ENCODE peak calls at places on chromosome 21, in six cellular contexts. X is IMR-90, K is K562, L is HepG2, H is H1, R is GM12878. U is an unnamed sample.

GRCh38 chr21:35737899-35738341 is 322.4 kb downstream of the SETD4 start:
- DNase-seq in H (no peak), X (no peak), R (no peak), L (no peak), K (no peak), U (no peak)

GRCh38 chr21:33441489-33442477 is 38.0 kb downstream of the TMEM50B start:
- DNase-seq in L (no peak), R (peak), H (no peak), X (peak), K (no peak), U (peak)

GRCh38 chr21:33487996-33488395 is 3.5 kb downstream of the DNAJC28 start:
- DNase-seq in K (no peak), X (no peak), R (no peak), H (no peak), L (no peak), U (no peak)

GRCh38 chr21:31181089-31181757 is 142.9 kb upstream of the KRTAP19-8 start:
- DNase-seq in L (no peak), H (no peak), K (no peak), X (no peak), R (no peak), U (no peak)

GRCh38 chr21:45488839-45489479 is 53.3 kb downstream of the SLC19A1 start:
- DNase-seq in X (no peak), H (peak), R (no peak), K (no peak), L (no peak), U (no peak)

GRCh38 chr21:32915099-32915498 is 110.6 kb upstream of the OLIG2 start:
- DNase-seq in H (no peak), R (no peak), L (no peak), X (no peak), K (no peak), U (no peak)

GRCh38 chr21:32978346-32979270 is 47.1 kb upstream of the OLIG2 start:
- DNase-seq in L (no peak), H (no peak), K (no peak), R (no peak), X (no peak), U (no peak)

GRCh38 chr21:34642211-34643075 is 26.4 kb upstream of the CLIC6 start:
- DNase-seq in R (peak), X (peak), H (no peak), L (no peak), K (no peak), U (no peak)

GRCh38 chr21:46543306-46543705 is 61.6 kb downstream of the S100B start:
- DNase-seq in R (no peak), H (no peak), K (no peak), L (no peak), X (no peak), U (no peak)

GRCh38 chr21:32143222-32143939 is 135.5 kb downstream of the MIS18A start:
- DNase-seq in X (peak), K (no peak), L (no peak), H (no peak), R (no peak), U (no peak)

GRCh38 chr21:45001134-45002095 is 61.6 kb downstream of the SLX9 start:
- DNase-seq in H (no peak), L (no peak), R (no peak), X (peak), K (no peak), U (peak)

GRCh38 chr21:46059195-46059594 is 38.7 kb upstream of the COL6A2 start:
- DNase-seq in X (no peak), H (no peak), L (no peak), K (no peak), R (no peak), U (no peak)

GRCh38 chr21:34594566-34595234 is 20.2 kb downstream of the RCAN1 start:
- DNase-seq in R (no peak), X (no peak), K (no peak), L (no peak), H (no peak), U (no peak)

GRCh38 chr21:45632165-45632896 is 11.2 kb upstream of the PCBP3 start:
- DNase-seq in K (no peak), L (no peak), X (no peak), R (no peak), H (no peak), U (no peak)

GRCh38 chr21:31386006-31386405 is 41.9 kb upstream of the TIAM1 start:
- DNase-seq in K (no peak), X (no peak), L (no peak), R (no peak), H (no peak), U (no peak)

GRCh38 chr21:40053007-40053406 is 185.8 kb downstream of the PCP4 start:
- DNase-seq in H (no peak), K (no peak), L (no peak), X (no peak), R (no peak), U (no peak)

GRCh38 chr21:46606427-46606813 is 1.5 kb upstream of the S100B start:
- DNase-seq in X (no peak), K (peak), H (no peak), R (no peak), L (no peak), U (no peak)

GRCh38 chr21:38956791-38957571 is 151.3 kb downstream of the ETS2 start:
- DNase-seq in R (no peak), K (peak), H (no peak), X (peak), L (no peak), U (no peak)

GRCh38 chr21:16145479-16145878 is 415.7 kb downstream of the USP25 start:
- DNase-seq in L (no peak), X (no peak), K (no peak), R (no peak), H (no peak), U (no peak)

GRCh38 chr21:20424943-20425342 is 573.3 kb upstream of the NCAM2 start:
- DNase-seq in R (no peak), K (no peak), X (no peak), H (no peak), L (no peak), U (no peak)

GRCh38 chr21:25772680-25773079 is 37.9 kb downstream of the GABPA start:
- DNase-seq in R (no peak), L (no peak), K (no peak), X (no peak), H (no peak), U (no peak)

GRCh38 chr21:37799193-37800121 is 116.8 kb downstream of the KCNJ6 start:
- DNase-seq in K (no peak), L (no peak), H (no peak), X (peak), R (no peak), U (no peak)

GRCh38 chr21:37792046-37792445 is 124.2 kb downstream of the KCNJ6 start:
- DNase-seq in K (no peak), X (peak), L (no peak), H (no peak), R (no peak), U (no peak)

GRCh38 chr21:37797403-37797802 is 118.9 kb downstream of the KCNJ6 start:
- DNase-seq in K (no peak), R (no peak), L (no peak), X (no peak), H (no peak), U (no peak)

GRCh38 chr21:37793660-37794059 is 122.6 kb downstream of the KCNJ6 start:
- DNase-seq in R (no peak), L (no peak), H (no peak), K (no peak), X (peak), U (no peak)

DNA sequence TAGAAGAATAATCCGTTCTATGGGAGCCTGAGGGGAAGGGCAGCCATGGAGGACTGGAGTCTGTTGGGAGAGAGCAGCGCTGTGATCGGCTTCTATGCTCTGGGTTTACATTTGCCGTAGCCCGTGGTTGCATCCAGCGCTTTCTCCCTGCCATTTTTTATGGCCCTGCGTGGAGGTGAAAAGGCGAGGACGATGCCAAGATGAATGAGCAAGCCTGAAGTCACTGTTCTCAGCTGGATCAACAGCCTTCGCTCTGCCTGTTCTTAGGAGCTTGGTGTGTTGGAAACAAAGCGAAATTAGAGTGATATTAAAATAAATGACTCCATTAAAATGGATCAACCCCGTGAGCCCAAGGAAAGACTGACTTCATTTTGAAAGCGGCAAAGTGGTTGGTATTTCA is 120.2 kb downstream of the KCNJ6 start:
- DNase-seq in K (no peak), H (no peak), L (no peak), R (no peak), X (no peak), U (no peak)
- TF ChIP-seq POLR2A in K (no peak), H (no peak), L (no peak), R (no peak), X (no peak), U (no peak)

GRCh38 chr21:14531927-14532326 is 14.2 kb downstream of the SAMSN1 start:
- DNase-seq in K (no peak), L (no peak), H (no peak), X (no peak), R (no peak), U (no peak)
- TF ChIP-seq RFX5 in K (no peak), L (no peak), H (no peak), X (no peak), R (no peak), U (no peak)

DNA sequence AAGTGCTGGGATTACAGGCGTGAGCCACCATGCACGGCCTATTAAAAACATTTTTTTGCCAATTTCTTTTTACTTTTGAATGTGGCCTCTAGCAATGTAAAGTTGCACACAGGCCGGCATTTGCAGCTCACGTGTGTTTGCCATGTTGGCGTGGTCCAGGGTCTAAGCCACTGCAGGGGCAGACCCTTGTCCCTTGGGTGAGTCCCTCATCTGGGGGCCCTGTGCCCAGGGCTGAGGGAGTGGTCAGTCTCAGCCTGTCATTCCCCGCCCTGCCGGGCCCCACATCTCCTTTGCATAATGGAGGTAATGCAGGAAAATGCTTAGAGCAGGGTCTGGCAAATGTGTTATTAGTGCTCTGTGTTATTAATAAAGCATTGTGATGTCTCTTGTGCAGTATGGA is 16.9 kb downstream of the AGPAT3 start:
- DNase-seq in K (no peak), X (no peak), L (no peak), H (no peak), R (no peak), U (no peak)
- TF ChIP-seq POLR2A in K (no peak), X (no peak), L (no peak), H (no peak), R (no peak), U (no peak)

DNA sequence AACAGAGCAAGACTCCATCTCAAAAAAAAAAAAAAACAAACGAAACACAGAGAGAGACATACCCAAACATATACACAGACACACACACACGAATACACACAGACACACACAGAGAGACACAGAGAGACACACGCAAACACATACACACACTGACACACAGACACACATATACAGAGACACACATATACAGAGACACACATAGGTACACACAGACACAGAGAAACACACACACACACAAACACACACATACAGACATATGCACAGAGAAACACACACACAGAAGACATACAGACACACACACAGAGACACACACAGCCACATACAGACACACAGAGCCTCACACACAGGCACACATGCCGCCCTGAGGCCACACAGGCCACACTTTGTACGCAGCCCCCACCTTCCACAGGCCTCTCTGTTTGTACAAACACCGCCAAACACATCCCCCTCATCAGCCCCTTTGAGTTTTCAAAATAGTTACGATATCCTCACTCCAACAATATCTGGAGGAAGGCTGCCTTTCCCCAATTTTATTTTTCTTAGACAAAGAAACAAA is 57.5 kb upstream of the ABCG1 start:
- DNase-seq in H (no peak), L (no peak), R (no peak), X (no peak), K (no peak), U (no peak)
- TF ChIP-seq RFX5 in H (no peak), L (no peak), R (no peak), X (no peak), K (no peak), U (no peak)

GRCh38 chr21:17512245-17513213 is at the start of gene CXADR:
- DNase-seq in K (peak), H (peak), R (no peak), X (no peak), L (peak), U (peak)
- TF ChIP-seq POLR2A in K (no peak), H (peak), R (peak), X (no peak), L (peak), U (peak)

GRCh38 chr21:27076035-27076434 is 109.1 kb upstream of the ADAMTS5 start:
- DNase-seq in L (no peak), K (no peak), H (no peak), R (no peak), X (peak), U (no peak)

GRCh38 chr21:27083144-27083543 is 116.3 kb upstream of the ADAMTS5 start:
- DNase-seq in K (no peak), X (no peak), H (no peak), L (no peak), R (no peak), U (no peak)

GRCh38 chr21:27079807-27080206 is 112.9 kb upstream of the ADAMTS5 start:
- DNase-seq in L (no peak), H (no peak), R (no peak), K (no peak), X (peak), U (no peak)

DNA sequence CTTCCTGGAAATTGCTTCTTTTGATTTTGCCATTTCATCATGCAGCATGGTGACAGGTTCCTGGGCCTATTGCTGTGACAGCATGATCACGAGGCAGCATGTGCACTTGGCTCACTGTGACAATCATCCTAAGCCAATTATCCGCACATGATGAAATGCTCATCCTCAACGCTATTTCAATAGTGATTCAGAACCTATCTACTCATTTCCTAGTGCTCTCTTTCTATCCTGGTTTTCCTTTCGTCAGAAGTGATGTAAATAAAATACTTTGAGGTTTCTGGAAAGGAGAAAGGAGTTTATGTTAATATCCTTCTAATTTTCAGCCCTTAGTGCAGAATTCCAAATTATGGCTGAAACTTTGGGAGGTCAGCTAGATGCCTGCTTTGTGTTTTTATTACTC is 110.6 kb upstream of the ADAMTS5 start:
- DNase-seq in X (peak), H (no peak), R (no peak), L (no peak), K (no peak), U (no peak)
- TF ChIP-seq RFX5 in X (no peak), H (no peak), R (no peak), L (no peak), K (no peak), U (no peak)

GRCh38 chr21:14584357-14585095 is 38.4 kb upstream of the SAMSN1 start:
- DNase-seq in X (no peak), K (no peak), R (no peak), H (no peak), L (no peak), U (no peak)
- TF ChIP-seq POLR2A in X (no peak), K (no peak), R (no peak), H (no peak), L (no peak), U (no peak)

DNA sequence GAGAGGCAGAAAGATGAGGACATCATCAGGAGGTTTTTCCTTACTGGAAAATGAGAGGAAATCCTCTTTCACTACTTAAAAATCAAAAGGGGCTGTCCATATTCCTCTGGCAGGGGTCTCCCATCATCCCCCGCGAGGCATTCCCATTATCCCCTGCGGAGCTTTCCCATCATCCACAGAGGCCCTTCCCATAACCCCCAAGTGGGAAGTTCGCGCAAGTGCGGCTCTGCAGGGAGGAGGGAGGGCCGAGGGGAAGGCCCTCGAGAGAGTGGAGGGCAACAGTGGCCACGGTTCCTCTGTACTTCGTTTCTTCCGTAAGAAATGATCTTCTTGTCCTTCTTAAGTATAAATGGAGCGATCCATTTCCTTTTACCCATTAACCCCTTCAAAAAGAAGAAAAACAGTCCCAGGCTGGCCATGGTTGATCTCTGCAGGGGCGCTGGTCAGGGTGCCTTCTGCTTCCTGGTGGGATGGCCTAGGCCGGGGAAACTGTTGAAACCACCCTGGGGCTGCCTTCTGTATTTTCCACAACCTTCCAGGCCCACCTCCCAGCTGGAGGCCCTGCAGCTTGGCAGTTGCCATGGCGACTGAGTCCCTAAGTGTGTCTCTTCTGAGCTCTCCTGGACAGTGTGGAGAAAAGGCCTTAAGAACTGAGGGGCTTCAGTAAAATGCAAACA is 3.5 kb upstream of the RSPH1 start:
- DNase-seq in H (no peak), R (no peak), K (no peak), X (no peak), L (no peak), U (no peak)
- TF ChIP-seq RFX5 in H (no peak), R (no peak), K (no peak), X (no peak), L (no peak), U (no peak)

GRCh38 chr21:29601072-29601471 is 302.4 kb downstream of the BACH1 start:
- DNase-seq in H (no peak), K (no peak), X (no peak), L (no peak), R (no peak), U (no peak)
- TF ChIP-seq POLR2A in H (no peak), K (no peak), X (no peak), L (no peak), R (no peak), U (no peak)

DNA sequence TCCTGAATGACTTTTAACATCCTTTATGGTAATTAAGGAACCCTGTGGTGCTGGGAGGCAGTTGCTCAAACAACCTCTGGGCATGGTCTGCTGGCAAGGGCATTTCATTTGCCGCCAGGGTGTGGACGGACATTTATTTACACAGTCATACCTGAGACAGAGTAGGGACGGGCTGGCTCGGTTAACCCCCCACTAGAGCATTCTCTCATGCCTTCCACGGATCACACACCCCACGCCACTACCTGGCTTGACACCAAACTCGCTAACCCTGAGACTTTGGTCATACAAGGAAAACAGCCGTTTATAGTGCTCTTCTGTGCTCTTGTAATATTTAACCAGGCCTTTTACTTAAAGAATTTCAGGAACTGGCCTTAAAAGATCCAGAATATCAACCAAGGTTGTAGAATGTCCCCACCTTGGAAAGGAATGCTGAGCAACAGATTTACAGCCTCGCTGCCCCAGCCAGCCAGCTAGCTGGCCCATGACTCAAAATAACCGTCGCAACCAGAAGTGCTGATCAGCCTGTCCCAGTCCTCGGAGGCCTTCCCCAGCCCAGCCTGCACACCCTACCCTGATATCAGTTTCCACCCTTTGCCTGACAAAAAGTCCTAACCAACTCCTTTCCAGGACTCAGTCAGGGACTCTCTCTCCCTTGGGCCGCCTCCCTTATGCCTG is 6.5 kb upstream of the PDXK start:
- DNase-seq in L (no peak), R (no peak), H (no peak), K (peak), X (peak), U (peak)
- TF ChIP-seq RFX5 in L (no peak), R (no peak), H (no peak), K (no peak), X (no peak), U (no peak)